ENCODE peak calls at places on chromosomes 6 and 20, in six cellular contexts. J is AG09309, V is sciatic nerve, R is posterior cingulate gyrus, S is BE2C, K is hypothalamus. A is an unnamed sample.

GRCh38 chr20:56859751-56860366 is 230.8 kb downstream of the TFAP2C start:
- DNase-seq in V (no peak), J (no peak), R (no peak), S (no peak), K (no peak), A (no peak)

GRCh38 chr6:85236636-85237035 is 213.2 kb upstream of the NT5E start:
- DNase-seq in S (no peak), V (no peak), J (no peak), R (no peak), K (no peak), A (no peak)

GRCh38 chr6:63640062-63640461 is 4.5 kb downstream of the PHF3 start:
- DNase-seq in V (no peak), J (peak; percentile 38), S (no peak), R (no peak), K (no peak), A (no peak)

GRCh38 chr20:36214684-36215256 is 21.5 kb upstream of the AAR2 start:
- DNase-seq in J (no peak), V (no peak), R (no peak), S (no peak), K (no peak), A (no peak)

GRCh38 chr6:139569561-139569960 is 195.1 kb upstream of the CITED2 start:
- DNase-seq in J (peak; percentile 5), K (no peak), V (no peak), S (no peak), R (no peak), A (no peak)

GRCh38 chr20:63945031-63945658 is 11.1 kb downstream of the UCKL1 start:
- DNase-seq in V (no peak), S (no peak), J (no peak), R (no peak), K (no peak), A (no peak)

GRCh38 chr20:32443386-32443974 is 85.3 kb downstream of the ASXL1 start:
- DNase-seq in V (no peak), S (no peak), K (no peak), J (no peak), R (no peak), A (no peak)

GRCh38 chr20:58472273-58473018 is 42.8 kb downstream of the APCDD1L start:
- DNase-seq in J (no peak), V (no peak), R (no peak), K (no peak), S (no peak), A (no peak)

GRCh38 chr6:49775043-49775442 is 12.0 kb downstream of the PGK2 start:
- DNase-seq in J (no peak), K (no peak), V (no peak), R (no peak), S (no peak), A (no peak)

A was measured in Ammon's horn.